ENCODE peak calls at places on chromosome 18, in eight cellular contexts. One of them, this sample, is unnamed.

GRCh38 chr18:48408727-48409590 is at the start of gene ZBTB7C:
- DNase-seq in progenitor cell of endocrine pancreas: peak; percentile 24
- DNase-seq in astrocyte: no peak
- DNase-seq in upper lobe of right lung: peak; percentile 77
- DNase-seq in lower leg skin: no peak
- DNase-seq in AG09319: no peak
- DNase-seq in ascending aorta: no peak
- DNase-seq in HFF-Myc: no peak
- DNase-seq in this sample: peak; percentile 62

GRCh38 chr18:48203961-48204666 is 205.1 kb downstream of the ZBTB7C start:
- DNase-seq in upper lobe of right lung: no peak
- DNase-seq in astrocyte: no peak
- DNase-seq in progenitor cell of endocrine pancreas: no peak
- DNase-seq in AG09319: no peak
- DNase-seq in HFF-Myc: no peak
- DNase-seq in ascending aorta: no peak
- DNase-seq in lower leg skin: peak; percentile 71
- DNase-seq in this sample: no peak

GRCh38 chr18:78238404-78239089 is 741.1 kb upstream of the SALL3 start:
- DNase-seq in lower leg skin: no peak
- DNase-seq in upper lobe of right lung: no peak
- DNase-seq in ascending aorta: no peak
- DNase-seq in astrocyte: no peak
- DNase-seq in AG09319: no peak
- DNase-seq in HFF-Myc: no peak
- DNase-seq in progenitor cell of endocrine pancreas: no peak
- DNase-seq in this sample: no peak

GRCh38 chr18:79791141-79791972 is 6.4 kb upstream of the KCNG2 start:
- DNase-seq in ascending aorta: no peak
- DNase-seq in HFF-Myc: peak; percentile 15
- DNase-seq in AG09319: peak; percentile 98
- DNase-seq in progenitor cell of endocrine pancreas: no peak
- DNase-seq in lower leg skin: no peak
- DNase-seq in upper lobe of right lung: peak; percentile 65
- DNase-seq in astrocyte: peak; percentile 98
- DNase-seq in this sample: no peak

GRCh38 chr18:34870916-34871315 is 160.8 kb downstream of the DTNA start:
- DNase-seq in astrocyte: no peak
- DNase-seq in upper lobe of right lung: no peak
- DNase-seq in AG09319: no peak
- DNase-seq in progenitor cell of endocrine pancreas: no peak
- DNase-seq in lower leg skin: no peak
- DNase-seq in ascending aorta: no peak
- DNase-seq in HFF-Myc: no peak
- DNase-seq in this sample: no peak

GRCh38 chr18:26943906-26944305 is 78.4 kb upstream of the AQP4 start:
- DNase-seq in astrocyte: no peak
- DNase-seq in progenitor cell of endocrine pancreas: no peak
- DNase-seq in lower leg skin: no peak
- DNase-seq in ascending aorta: no peak
- DNase-seq in HFF-Myc: no peak
- DNase-seq in upper lobe of right lung: no peak
- DNase-seq in AG09319: no peak
- DNase-seq in this sample: no peak

GRCh38 chr18:79926306-79926705 is 25.1 kb downstream of the SLC66A2 start:
- DNase-seq in AG09319: no peak
- DNase-seq in upper lobe of right lung: no peak
- DNase-seq in astrocyte: no peak
- DNase-seq in lower leg skin: peak; percentile 57
- DNase-seq in progenitor cell of endocrine pancreas: no peak
- DNase-seq in HFF-Myc: no peak
- DNase-seq in ascending aorta: no peak
- DNase-seq in this sample: no peak

GRCh38 chr18:295756-296155 is 27.9 kb upstream of the THOC1 start:
- DNase-seq in progenitor cell of endocrine pancreas: no peak
- DNase-seq in upper lobe of right lung: no peak
- DNase-seq in ascending aorta: no peak
- DNase-seq in HFF-Myc: no peak
- DNase-seq in lower leg skin: no peak
- DNase-seq in astrocyte: peak; percentile 10
- DNase-seq in AG09319: no peak
- DNase-seq in this sample: no peak

GRCh38 chr18:7830468-7830867 is 263.4 kb downstream of the PTPRM start:
- DNase-seq in HFF-Myc: no peak
- DNase-seq in lower leg skin: no peak
- DNase-seq in ascending aorta: no peak
- DNase-seq in progenitor cell of endocrine pancreas: no peak
- DNase-seq in upper lobe of right lung: no peak
- DNase-seq in AG09319: no peak
- DNase-seq in astrocyte: no peak
- DNase-seq in this sample: peak; percentile 16

GRCh38 chr18:48161201-48161910 is 230.9 kb upstream of the SMAD2 start:
- DNase-seq in AG09319: peak; percentile 40
- DNase-seq in HFF-Myc: peak; percentile 31
- DNase-seq in astrocyte: peak; percentile 44
- DNase-seq in progenitor cell of endocrine pancreas: peak; percentile 78
- DNase-seq in ascending aorta: no peak
- DNase-seq in lower leg skin: peak; percentile 96
- DNase-seq in upper lobe of right lung: peak; percentile 91
- DNase-seq in this sample: peak; percentile 90

GRCh38 chr18:37575646-37576045 is 10.0 kb upstream of the CELF4 start:
- DNase-seq in ascending aorta: no peak
- DNase-seq in progenitor cell of endocrine pancreas: no peak
- DNase-seq in upper lobe of right lung: peak; percentile 53
- DNase-seq in astrocyte: no peak
- DNase-seq in HFF-Myc: no peak
- DNase-seq in lower leg skin: no peak
- DNase-seq in AG09319: no peak
- DNase-seq in this sample: no peak

GRCh38 chr18:49857708-49858107 is 44.4 kb upstream of the ACAA2 start:
- DNase-seq in HFF-Myc: no peak
- DNase-seq in progenitor cell of endocrine pancreas: no peak
- DNase-seq in upper lobe of right lung: no peak
- DNase-seq in ascending aorta: no peak
- DNase-seq in lower leg skin: no peak
- DNase-seq in astrocyte: no peak
- DNase-seq in AG09319: no peak
- DNase-seq in this sample: no peak
- TF ChIP-seq CTCF in HFF-Myc: peak; percentile 16
- TF ChIP-seq CTCF in progenitor cell of endocrine pancreas: no peak
- TF ChIP-seq CTCF in upper lobe of right lung: no peak
- TF ChIP-seq CTCF in ascending aorta: no peak
- TF ChIP-seq CTCF in lower leg skin: no peak
- TF ChIP-seq CTCF in astrocyte: no peak
- TF ChIP-seq CTCF in AG09319: no peak
- TF ChIP-seq CTCF in this sample: no peak

DNA sequence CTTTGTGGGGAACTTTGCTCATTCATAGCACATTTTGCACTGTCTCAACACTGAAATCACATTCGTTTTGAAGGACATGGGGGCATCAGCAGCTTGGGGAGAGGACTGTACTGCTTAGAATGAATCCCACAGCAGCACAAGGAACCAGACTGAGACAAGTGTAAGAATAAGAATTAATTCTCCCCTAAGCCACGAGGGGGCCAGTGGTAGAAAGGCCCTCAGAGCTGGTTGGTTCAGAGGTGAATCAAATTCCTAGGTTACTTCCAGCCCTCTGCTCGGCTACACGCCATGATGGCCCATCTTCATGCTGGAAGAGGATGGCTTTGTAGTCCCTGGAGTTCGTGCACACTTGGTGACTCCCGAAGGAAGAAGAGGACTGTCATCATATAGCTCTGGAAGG is 12.0 kb upstream of the MC5R start:
- DNase-seq in AG09319: no peak
- DNase-seq in ascending aorta: no peak
- DNase-seq in astrocyte: no peak
- DNase-seq in lower leg skin: peak; percentile 53
- DNase-seq in HFF-Myc: no peak
- DNase-seq in progenitor cell of endocrine pancreas: no peak
- DNase-seq in upper lobe of right lung: no peak
- DNase-seq in this sample: no peak
- TF ChIP-seq CTCF in AG09319: no peak
- TF ChIP-seq CTCF in ascending aorta: no peak
- TF ChIP-seq CTCF in astrocyte: no peak
- TF ChIP-seq CTCF in lower leg skin: no peak
- TF ChIP-seq CTCF in HFF-Myc: no peak
- TF ChIP-seq CTCF in progenitor cell of endocrine pancreas: peak; percentile 43
- TF ChIP-seq CTCF in upper lobe of right lung: no peak
- TF ChIP-seq CTCF in this sample: no peak

GRCh38 chr18:31511098-31511497 is 13.1 kb downstream of the DSG2 start:
- DNase-seq in progenitor cell of endocrine pancreas: no peak
- DNase-seq in lower leg skin: no peak
- DNase-seq in AG09319: no peak
- DNase-seq in astrocyte: no peak
- DNase-seq in ascending aorta: no peak
- DNase-seq in HFF-Myc: no peak
- DNase-seq in upper lobe of right lung: no peak
- DNase-seq in this sample: no peak
- TF ChIP-seq CTCF in progenitor cell of endocrine pancreas: peak; percentile 27
- TF ChIP-seq CTCF in lower leg skin: no peak
- TF ChIP-seq CTCF in AG09319: no peak
- TF ChIP-seq CTCF in astrocyte: no peak
- TF ChIP-seq CTCF in ascending aorta: no peak
- TF ChIP-seq CTCF in HFF-Myc: no peak
- TF ChIP-seq CTCF in upper lobe of right lung: no peak
- TF ChIP-seq CTCF in this sample: no peak

GRCh38 chr18:64017870-64018269 is 48.0 kb downstream of the SERPINB8 start:
- DNase-seq in upper lobe of right lung: no peak
- DNase-seq in lower leg skin: no peak
- DNase-seq in astrocyte: peak; percentile 8
- DNase-seq in ascending aorta: no peak
- DNase-seq in progenitor cell of endocrine pancreas: no peak
- DNase-seq in HFF-Myc: peak; percentile 10
- DNase-seq in AG09319: no peak
- DNase-seq in this sample: peak; percentile 50
- TF ChIP-seq CTCF in upper lobe of right lung: peak; percentile 45
- TF ChIP-seq CTCF in lower leg skin: no peak
- TF ChIP-seq CTCF in astrocyte: peak; percentile 55
- TF ChIP-seq CTCF in ascending aorta: peak; percentile 21
- TF ChIP-seq CTCF in progenitor cell of endocrine pancreas: peak; percentile 76
- TF ChIP-seq CTCF in HFF-Myc: peak; percentile 19
- TF ChIP-seq CTCF in AG09319: peak; percentile 36
- TF ChIP-seq CTCF in this sample: peak; percentile 3